ENCODE peak calls at places on chromosome 20, in eight cellular contexts. Z is left ventricle myocardium inferior, W is upper lobe of right lung, M is sigmoid colon, Y is tibial artery, R is HepG2, N is right cardiac atrium, K is heart right ventricle. Q is an unnamed sample.

GRCh38 chr20:45426621-45427020 is 10.7 kb downstream of the PIGT start:
- DNase-seq in Z (no peak), W (no peak), M (no peak), Y (no peak), R (no peak), N (no peak), K (no peak), Q (no peak)

GRCh38 chr20:44010162-44010704 is 95.6 kb downstream of the TOX2 start:
- DNase-seq in Z (no peak), W (no peak), M (no peak), Y (no peak), R (no peak), N (no peak), K (no peak), Q (no peak)

GRCh38 chr20:7207186-7207585 is 439.7 kb downstream of the BMP2 start:
- DNase-seq in Z (no peak), W (no peak), M (no peak), Y (no peak), R (no peak), N (no peak), K (no peak), Q (no peak)

GRCh38 chr20:2140561-2140960 is 38.9 kb downstream of the STK35 start:
- DNase-seq in Z (peak; percentile 73), W (no peak), M (peak; percentile 83), Y (peak; percentile 73), R (no peak), N (peak; percentile 78), K (peak; percentile 80), Q (peak; percentile 71)

GRCh38 chr20:25247100-25247665 is 702 bp upstream of the PYGB start:
- DNase-seq in Z (peak; percentile 75), W (peak; percentile 82), M (peak; percentile 83), Y (peak; percentile 86), R (peak; percentile 82), N (peak; percentile 88), K (peak; percentile 78), Q (peak; percentile 73)

GRCh38 chr20:39605908-39606307 is 643.8 kb downstream of the DHX35 start:
- DNase-seq in Z (no peak), W (no peak), M (no peak), Y (no peak), R (no peak), N (no peak), K (no peak), Q (no peak)

GRCh38 chr20:1423625-1424106 is 30.8 kb upstream of the FKBP1A start:
- DNase-seq in Z (no peak), W (no peak), M (no peak), Y (no peak), R (peak; percentile 92), N (no peak), K (no peak), Q (no peak)

GRCh38 chr20:14918981-14919380 is 581.6 kb upstream of the FLRT3 start:
- DNase-seq in Z (no peak), W (no peak), M (no peak), Y (no peak), R (no peak), N (no peak), K (no peak), Q (no peak)

GRCh38 chr20:52619671-52620070 is 352.5 kb upstream of the TSHZ2 start:
- DNase-seq in Z (no peak), W (no peak), M (no peak), Y (no peak), R (no peak), N (no peak), K (no peak), Q (no peak)

GRCh38 chr20:57667385-57667784 is 42.4 kb downstream of the PMEPA1 start:
- DNase-seq in Z (no peak), W (no peak), M (no peak), Y (no peak), R (no peak), N (peak; percentile 49), K (no peak), Q (no peak)

GRCh38 chr20:33412484-33412838 is 11.1 kb upstream of the CDK5RAP1 start:
- DNase-seq in Z (no peak), W (no peak), M (no peak), Y (no peak), R (no peak), N (no peak), K (no peak), Q (no peak)

GRCh38 chr20:33410081-33410742 is 8.9 kb upstream of the CDK5RAP1 start:
- DNase-seq in Z (no peak), W (no peak), M (no peak), Y (no peak), R (no peak), N (no peak), K (no peak), Q (no peak)

GRCh38 chr20:33408716-33409654 is 7.7 kb upstream of the CDK5RAP1 start:
- DNase-seq in Z (no peak), W (no peak), M (no peak), Y (no peak), R (no peak), N (no peak), K (no peak), Q (no peak)

GRCh38 chr20:33411136-33411690 is 9.9 kb upstream of the CDK5RAP1 start:
- DNase-seq in Z (no peak), W (no peak), M (no peak), Y (no peak), R (no peak), N (no peak), K (no peak), Q (no peak)

GRCh38 chr20:33411711-33412483 is 10.6 kb upstream of the CDK5RAP1 start:
- DNase-seq in Z (no peak), W (no peak), M (no peak), Y (no peak), R (no peak), N (no peak), K (no peak), Q (no peak)
- H3K27ac ChIP-seq in Z (no peak overlapping the region), W (no peak overlapping the region), M (no peak overlapping the region), Y (no peak overlapping the region), R (no peak overlapping the region), N (no peak overlapping the region), K (no peak overlapping the region), Q (no peak overlapping the region)

DNA sequence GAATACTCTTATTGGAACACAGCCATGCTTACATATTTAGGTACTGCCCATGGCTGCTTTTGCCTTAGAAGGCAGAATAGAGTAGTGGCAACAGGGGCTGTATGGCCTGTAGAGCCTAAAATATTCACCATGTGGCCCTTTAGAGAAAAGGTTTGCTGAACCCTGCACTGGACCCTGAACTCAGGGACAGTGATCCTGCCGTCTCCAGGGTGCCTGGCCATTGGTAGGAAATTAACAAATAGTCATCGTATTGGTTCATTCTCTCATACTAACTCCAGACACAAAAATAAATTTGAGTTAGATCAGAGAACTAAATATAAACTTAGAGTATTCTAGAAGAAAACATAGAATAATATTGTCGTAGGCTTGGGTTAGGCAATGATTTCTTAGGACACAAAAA is 181.4 kb downstream of the BCAS1 start:
- DNase-seq in Z (no peak), W (no peak), M (no peak), Y (no peak), R (no peak), N (no peak), K (no peak), Q (no peak)
- H3K4me1 ChIP-seq in Z (no peaks in the 10 kb centered on the region), W (no peaks in the 10 kb centered on the region), M (no peaks in the 10 kb centered on the region), Y (no peaks in the 10 kb centered on the region), R (peaks cover 55% of the 10 kb centered on the region), N (peaks cover 5% of the 10 kb centered on the region), K (no peaks in the 10 kb centered on the region), Q (no peaks in the 10 kb centered on the region)

DNA sequence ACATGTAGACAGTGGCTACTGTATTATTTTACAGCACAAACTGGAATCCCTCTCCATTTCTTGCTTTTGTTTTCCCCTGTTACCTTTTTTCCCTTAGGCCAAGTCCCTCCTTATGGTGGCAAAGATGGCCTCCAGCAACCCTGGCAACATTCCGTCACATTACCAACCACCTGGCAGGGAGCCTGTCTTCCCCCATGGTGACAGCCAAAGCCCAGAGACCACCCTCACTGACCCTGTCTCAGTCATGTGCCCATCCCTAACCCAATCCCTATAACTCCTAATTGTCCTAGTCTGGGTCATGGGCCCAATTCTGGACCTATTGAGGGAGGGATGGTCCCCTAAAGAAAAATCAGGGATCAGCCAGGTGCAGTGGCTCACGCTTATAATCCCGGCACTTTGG is 27.6 kb downstream of the PARD6B start:
- DNase-seq in Z (no peak), W (no peak), M (no peak), Y (no peak), R (no peak), N (no peak), K (no peak), Q (no peak)
- H3K27ac ChIP-seq in Z (no peak overlapping the region), W (no peak overlapping the region), M (no peak overlapping the region), Y (no peak overlapping the region), R (no peak overlapping the region), N (no peak overlapping the region), K (no peak overlapping the region), Q (no peak overlapping the region)

GRCh38 chr20:36548704-36549627 is 7.6 kb downstream of the MYL9 start:
- DNase-seq in Z (no peak), W (no peak), M (peak; percentile 72), Y (peak; percentile 72), R (no peak), N (peak; percentile 48), K (no peak), Q (peak; percentile 36)
- H3K4me1 ChIP-seq in Z (peaks cover 75% of the 10 kb centered on the region), W (peaks cover 9% of the 10 kb centered on the region), M (peaks cover 68% of the 10 kb centered on the region), Y (peaks cover 40% of the 10 kb centered on the region), R (peaks cover 52% of the 10 kb centered on the region), N (peaks cover 2% of the 10 kb centered on the region), K (peaks cover 57% of the 10 kb centered on the region), Q (peaks cover 3% of the 10 kb centered on the region)

DNA sequence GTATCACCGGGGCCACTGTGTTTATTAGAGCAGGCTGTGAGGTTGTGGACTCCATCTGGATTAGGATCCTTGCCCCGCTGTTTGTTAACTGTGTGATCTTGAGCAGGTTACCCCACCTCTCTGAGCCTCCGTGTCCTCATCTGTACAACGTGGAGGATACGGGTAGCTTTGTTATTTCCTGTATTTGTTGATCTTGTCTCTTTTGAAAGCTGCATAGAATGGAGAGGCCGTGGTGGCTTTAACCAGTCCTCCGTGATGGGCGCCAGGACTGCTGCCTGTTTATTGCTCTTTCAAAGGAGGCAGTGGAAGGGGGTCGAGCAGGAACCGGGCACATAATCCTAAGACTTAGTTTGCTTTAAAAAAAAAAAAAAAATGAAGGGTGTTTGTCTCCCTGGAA is 22.9 kb downstream of the BCAS4 start:
- DNase-seq in Z (no peak), W (no peak), M (no peak), Y (no peak), R (no peak), N (no peak), K (no peak), Q (no peak)
- H3K27ac ChIP-seq in Z (no peak overlapping the region), W (peak overlapping the region; percentile 60), M (peak overlapping the region; percentile 44), Y (peak overlapping the region; percentile 62), R (peak overlapping the region; percentile 58), N (no peak overlapping the region), K (no peak overlapping the region), Q (no peak overlapping the region)